ENCODE peak calls at places on chromosomes 13 and 19, in five cellular contexts. I is memory B cell, H is caudate nucleus, A is NCI-H748 treated with DMSO at 0.1 percent for 48 hours, R is cardiac fibroblast. B is an unnamed sample.

GRCh38 chr13:28953714-28954113 is 133.6 kb downstream of the MTUS2 start:
- DNase-seq in H (no peak), R (no peak), I (no peak), A (no peak), B (no peak)

GRCh38 chr13:76350399-76350798 is 535.8 kb downstream of the KCTD12 start:
- DNase-seq in R (peak), H (no peak), I (no peak), A (no peak), B (no peak)

GRCh38 chr19:40398417-40399056 is 8.6 kb upstream of the HIPK4 start:
- DNase-seq in I (no peak), H (peak), R (no peak), A (no peak), B (peak)

GRCh38 chr19:43782689-43783231 is 2.0 kb upstream of the KCNN4 start:
- DNase-seq in A (peak), I (peak), R (no peak), H (no peak), B (no peak)

GRCh38 chr13:27556109-27556508 is 64.2 kb downstream of the LNX2 start:
- DNase-seq in A (no peak), R (peak), H (no peak), I (no peak), B (no peak)

GRCh38 chr19:49570138-49570856 is 10.1 kb downstream of the NOSIP start:
- DNase-seq in R (peak), H (peak), A (peak), I (peak), B (peak)

GRCh38 chr13:50915562-50915961 is 6.0 kb downstream of the RNASEH2B start:
- DNase-seq in R (no peak), H (no peak), A (no peak), I (no peak), B (no peak)

GRCh38 chr19:17510220-17510993 is 1.0 kb upstream of the PGLS start:
- DNase-seq in I (no peak), A (no peak), H (no peak), R (peak), B (no peak)

GRCh38 chr13:75787249-75787940 is 151.3 kb downstream of the LMO7 start:
- DNase-seq in R (peak), A (no peak), H (no peak), I (no peak), B (no peak)

GRCh38 chr19:6678690-6679109 is 8.7 kb upstream of the TNFSF14 start:
- DNase-seq in I (no peak), H (no peak), A (no peak), R (no peak), B (no peak)

B was measured in kidney epithelial cell.